ENCODE peak calls at places on chromosomes 2 and 18, in ten cellular contexts. K is left ventricle myocardium inferior, U is HFF-Myc, J is epithelial cell of prostate, Y is SW480, S is posterior cingulate gyrus, T is ACHN, G is substantia nigra, M is kidney, Q is PC-9. Z is an unnamed sample.
A peak's percentile ranks its signal among the peaks of the same experiment; 100 is the strongest.

GRCh38 chr2:98514879-98515570 is 70.4 kb downstream of the INPP4A start:
- DNase-seq in K (no peak), U (no peak), J (no peak), Y (peak; percentile 22), S (no peak), T (peak; percentile 31), G (no peak), M (no peak), Q (no peak), Z (no peak)

GRCh38 chr2:159856760-159857159 is 58.8 kb upstream of the CD302 start:
- DNase-seq in K (no peak), U (no peak), J (no peak), Y (no peak), S (no peak), T (no peak), G (no peak), M (no peak), Q (no peak), Z (no peak)

GRCh38 chr2:163518762-163519161 is 217.0 kb downstream of the FIGN start:
- DNase-seq in K (no peak), U (no peak), J (no peak), Y (no peak), S (no peak), T (no peak), G (no peak), M (no peak), Q (no peak), Z (no peak)

GRCh38 chr18:49591271-49591670 is 29.4 kb downstream of the LIPG start:
- DNase-seq in K (no peak), U (no peak), J (no peak), Y (no peak), S (no peak), T (no peak), G (no peak), M (no peak), Q (no peak), Z (no peak)

GRCh38 chr2:231464576-231465540 is 574 bp upstream of the NCL start:
- DNase-seq in K (peak; percentile 99), U (no peak), J (no peak), Y (peak; percentile 20), S (peak; percentile 97), T (no peak), G (peak; percentile 97), M (peak; percentile 99), Q (no peak), Z (peak; percentile 90)

GRCh38 chr2:48488545-48488944 is 41.4 kb upstream of the STON1 start:
- DNase-seq in K (no peak), U (no peak), J (no peak), Y (no peak), S (no peak), T (no peak), G (no peak), M (no peak), Q (no peak), Z (no peak)

GRCh38 chr2:55338268-55338667 is 69.2 kb upstream of the MTIF2 start:
- DNase-seq in K (no peak), U (no peak), J (no peak), Y (no peak), S (no peak), T (no peak), G (no peak), M (no peak), Q (no peak), Z (no peak)

GRCh38 chr2:163155279-163155883 is 316.8 kb upstream of the KCNH7 start:
- DNase-seq in K (no peak), U (no peak), J (no peak), Y (peak; percentile 43), S (no peak), T (peak; percentile 63), G (no peak), M (no peak), Q (peak; percentile 41), Z (no peak)

GRCh38 chr2:176562359-176563043 is 293.3 kb downstream of the MTX2 start:
- DNase-seq in K (no peak), U (no peak), J (no peak), Y (no peak), S (no peak), T (no peak), G (no peak), M (no peak), Q (peak; percentile 75), Z (no peak)

GRCh38 chr2:236569593-236569973 is at the start of gene ACKR3:
- DNase-seq in K (peak; percentile 75), U (peak; percentile 29), J (peak; percentile 74), Y (peak; percentile 60), S (peak; percentile 64), T (peak; percentile 34), G (peak; percentile 78), M (peak; percentile 83), Q (peak; percentile 70), Z (peak; percentile 79)

GRCh38 chr2:70085711-70086277 is 1.5 kb upstream of the PCBP1 start:
- DNase-seq in K (no peak), U (no peak), J (no peak), Y (peak; percentile 60), S (no peak), T (no peak), G (no peak), M (no peak), Q (no peak), Z (no peak)

GRCh38 chr18:27712066-27712465 is 464.9 kb downstream of the CDH2 start:
- DNase-seq in K (no peak), U (no peak), J (no peak), Y (no peak), S (no peak), T (no peak), G (no peak), M (no peak), Q (no peak), Z (no peak)

GRCh38 chr2:128315829-128316776 is 2.6 kb downstream of the HS6ST1 start:
- DNase-seq in K (peak; percentile 11), U (no peak), J (no peak), Y (no peak), S (peak; percentile 8), T (no peak), G (no peak), M (peak; percentile 73), Q (no peak), Z (no peak)

GRCh38 chr2:140596447-140596846 is 1534.4 kb downstream of the LRP1B start:
- DNase-seq in K (no peak), U (no peak), J (no peak), Y (no peak), S (no peak), T (no peak), G (no peak), M (no peak), Q (no peak), Z (no peak)

GRCh38 chr2:25960920-25961319 is 21.4 kb downstream of the KIF3C start:
- DNase-seq in K (no peak), U (no peak), J (no peak), Y (no peak), S (no peak), T (no peak), G (no peak), M (peak; percentile 10), Q (no peak), Z (no peak)

GRCh38 chr2:54635554-54636152 is 87.8 kb upstream of the EML6 start:
- DNase-seq in K (no peak), U (no peak), J (no peak), Y (no peak), S (no peak), T (no peak), G (no peak), M (no peak), Q (no peak), Z (no peak)

GRCh38 chr2:7992612-7993596 is 689.0 kb upstream of the ID2 start:
- DNase-seq in K (no peak), U (no peak), J (no peak), Y (no peak), S (no peak), T (no peak), G (no peak), M (no peak), Q (no peak), Z (no peak)

GRCh38 chr2:46751897-46752296 is 163.7 kb downstream of the MCFD2 start:
- DNase-seq in K (no peak), U (no peak), J (no peak), Y (peak; percentile 28), S (no peak), T (no peak), G (no peak), M (no peak), Q (no peak), Z (no peak)

GRCh38 chr2:36770542-36771287 is 74.2 kb downstream of the VIT start:
- DNase-seq in K (no peak), U (peak; percentile 29), J (no peak), Y (peak; percentile 58), S (no peak), T (peak; percentile 61), G (no peak), M (no peak), Q (no peak), Z (peak; percentile 25)

GRCh38 chr18:77407733-77408132 is 158.1 kb downstream of the GALR1 start:
- DNase-seq in K (no peak), U (no peak), J (no peak), Y (no peak), S (no peak), T (no peak), G (no peak), M (no peak), Q (no peak), Z (no peak)

GRCh38 chr18:48946329-48946835 is 4.4 kb downstream of the SMAD7 start:
- DNase-seq in K (no peak), U (no peak), J (no peak), Y (peak; percentile 52), S (no peak), T (no peak), G (no peak), M (no peak), Q (peak; percentile 90), Z (no peak)

GRCh38 chr2:39304200-39304599 is 60.4 kb upstream of the CDKL4 start:
- DNase-seq in K (no peak), U (no peak), J (no peak), Y (no peak), S (no peak), T (no peak), G (no peak), M (no peak), Q (no peak), Z (no peak)

GRCh38 chr2:45681675-45682074 is 30.2 kb downstream of the PRKCE start:
- DNase-seq in K (no peak), U (peak; percentile 68), J (peak; percentile 63), Y (peak; percentile 87), S (no peak), T (peak; percentile 91), G (no peak), M (no peak), Q (peak; percentile 95), Z (peak; percentile 47)

GRCh38 chr2:232920055-232920454 is 50.0 kb downstream of the SNORC start:
- DNase-seq in K (no peak), U (no peak), J (no peak), Y (no peak), S (no peak), T (no peak), G (no peak), M (no peak), Q (no peak), Z (no peak)

GRCh38 chr2:238108423-238109201 is 8.5 kb downstream of the ESPNL start:
- DNase-seq in K (no peak), U (no peak), J (no peak), Y (no peak), S (peak; percentile 6), T (no peak), G (no peak), M (peak; percentile 73), Q (no peak), Z (peak; percentile 62)

GRCh38 chr2:151333083-151333482 is 24.3 kb upstream of the TNFAIP6 start:
- DNase-seq in K (no peak), U (no peak), J (no peak), Y (no peak), S (no peak), T (no peak), G (no peak), M (no peak), Q (no peak), Z (no peak)